ENCODE peak calls at places on chromosomes 16 and 17, in seven cellular contexts. Q is amniotic stem cell; T is effector memory CD4-positive, alpha-beta T cell; L is NCI-H1436; K is upper lobe of right lung; A is fibroblast of pulmonary artery; G is fibroblast of mammary gland. I is an unnamed sample.

GRCh38 chr16:4641876-4642275 is 17.2 kb downstream of the MGRN1 start:
- DNase-seq in K (no peak), L (no peak), Q (no peak), A (no peak), T (no peak), G (no peak), I (no peak)

GRCh38 chr17:27559506-27559931 is 71.5 kb upstream of the LGALS9 start:
- DNase-seq in G (peak), A (peak), T (no peak), Q (no peak), L (no peak), K (no peak), I (peak)

GRCh38 chr17:58986005-58986404 is 120.7 kb downstream of the TRIM37 start:
- DNase-seq in G (no peak), K (no peak), T (no peak), Q (no peak), L (no peak), A (peak), I (no peak)

GRCh38 chr16:23705517-23705902 is 7.5 kb downstream of the ERN2 start:
- DNase-seq in K (no peak), G (no peak), A (no peak), T (no peak), L (no peak), Q (no peak), I (no peak)

GRCh38 chr16:25033852-25034251 is 18.7 kb upstream of the ARHGAP17 start:
- DNase-seq in K (no peak), G (peak), T (no peak), Q (no peak), A (peak), L (no peak), I (peak)

GRCh38 chr17:43344700-43345099 is 54.1 kb upstream of the ARL4D start:
- DNase-seq in T (no peak), K (no peak), G (no peak), A (no peak), Q (no peak), L (no peak), I (no peak)

GRCh38 chr17:41464682-41465081 is 2.5 kb downstream of the KRT32 start:
- DNase-seq in T (no peak), K (no peak), Q (peak), A (peak), G (peak), L (no peak), I (peak)

GRCh38 chr16:19874816-19875546 is 9.7 kb downstream of the GPRC5B start:
- DNase-seq in A (no peak), L (no peak), G (no peak), T (no peak), Q (no peak), K (no peak), I (no peak)

GRCh38 chr17:33328129-33328528 is 35.0 kb upstream of the ASIC2 start:
- DNase-seq in K (no peak), G (peak), Q (no peak), T (no peak), L (no peak), A (peak), I (peak)

GRCh38 chr16:31083081-31083480 is 5.7 kb downstream of the PRSS53 start:
- DNase-seq in A (no peak), K (no peak), T (no peak), Q (no peak), L (no peak), G (no peak), I (no peak)

GRCh38 chr16:55222436-55222835 is 101.6 kb upstream of the IRX6 start:
- DNase-seq in K (no peak), G (no peak), Q (no peak), L (no peak), T (no peak), A (no peak), I (no peak)

GRCh38 chr17:76384987-76385891 is 830 bp downstream of the SPHK1 start:
- DNase-seq in K (peak), T (peak), A (peak), G (peak), L (no peak), Q (peak), I (peak)

GRCh38 chr16:88103011-88103410 is 151.8 kb downstream of the BANP start:
- DNase-seq in K (no peak), G (no peak), T (no peak), A (no peak), Q (no peak), L (no peak), I (no peak)

GRCh38 chr17:16302856-16303255 is 50.4 kb downstream of the CENPV start:
- DNase-seq in A (no peak), K (no peak), L (no peak), Q (no peak), G (no peak), T (no peak), I (no peak)

GRCh38 chr17:12055889-12056288 is 35.2 kb downstream of the MAP2K4 start:
- DNase-seq in G (no peak), L (no peak), Q (no peak), K (no peak), T (no peak), A (no peak), I (no peak)

GRCh38 chr17:67385122-67385988 is 8.3 kb downstream of the PITPNC1 start:
- DNase-seq in Q (no peak), T (no peak), A (no peak), L (no peak), G (no peak), K (no peak), I (no peak)

GRCh38 chr17:82845163-82845807 is 5.5 kb upstream of the ZNF750 start:
- DNase-seq in T (no peak), L (no peak), K (no peak), G (no peak), Q (no peak), A (no peak), I (no peak)

GRCh38 chr16:3187798-3188674 is at the start of gene OR1F1:
- DNase-seq in K (no peak), A (peak), T (peak), Q (peak), L (peak), G (peak), I (peak)

GRCh38 chr16:3036726-3037315 is at the start of gene BICDL2:
- DNase-seq in T (no peak), L (no peak), Q (no peak), K (peak), A (no peak), G (no peak), I (no peak)

GRCh38 chr17:76246080-76247066 is 6.1 kb upstream of the RNF157 start:
- DNase-seq in Q (no peak), T (no peak), K (no peak), L (no peak), A (no peak), G (peak), I (no peak)

GRCh38 chr17:79325707-79326106 is 251.1 kb downstream of the ENGASE start:
- DNase-seq in L (no peak), A (peak), K (no peak), T (no peak), G (no peak), Q (no peak), I (peak)

GRCh38 chr17:17416400-17417360 is 60.1 kb upstream of the MED9 start:
- DNase-seq in T (no peak), Q (no peak), A (peak), K (peak), L (peak), G (peak), I (peak)

GRCh38 chr16:77359065-77359502 is 75.8 kb downstream of the ADAMTS18 start:
- DNase-seq in L (no peak), G (peak), A (peak), T (no peak), K (no peak), Q (no peak), I (peak)

GRCh38 chr16:87252269-87252970 is 64.8 kb downstream of the C16orf95 start:
- DNase-seq in T (no peak), L (no peak), A (no peak), K (peak), Q (no peak), G (no peak), I (peak)

GRCh38 chr16:58814348-58814801 is 80.3 kb upstream of the GOT2 start:
- DNase-seq in A (peak), G (peak), L (peak), T (peak), Q (peak), K (peak), I (peak)

GRCh38 chr16:81567987-81568748 is 123.6 kb downstream of the CMIP start:
- DNase-seq in A (peak), Q (peak), L (no peak), T (no peak), G (peak), K (no peak), I (peak)

GRCh38 chr17:81184596-81184995 is 18.6 kb upstream of the AATK start:
- DNase-seq in K (no peak), A (no peak), Q (no peak), L (no peak), G (no peak), T (no peak), I (no peak)

GRCh38 chr17:31385428-31386285 is 5.8 kb upstream of the RAB11FIP4 start:
- DNase-seq in T (no peak), A (peak), L (no peak), G (peak), Q (no peak), K (no peak), I (peak)

GRCh38 chr17:73267648-73268537 is 6.2 kb upstream of the CPSF4L start:
- DNase-seq in Q (no peak), A (no peak), K (no peak), L (no peak), G (no peak), T (no peak), I (no peak)

GRCh38 chr17:28657756-28658155 is 4.0 kb downstream of the SDF2 start:
- DNase-seq in T (no peak), G (peak), L (no peak), Q (no peak), A (no peak), K (no peak), I (peak)

GRCh38 chr17:28706471-28707338 is 5.0 kb downstream of the PROCA1 start:
- DNase-seq in K (no peak), A (no peak), Q (no peak), G (no peak), T (no peak), L (no peak), I (no peak)

GRCh38 chr16:70689970-70690905 is 4.4 kb upstream of the MTSS2 start:
- DNase-seq in K (no peak), G (no peak), L (no peak), T (no peak), Q (no peak), A (no peak), I (no peak)

GRCh38 chr16:55487048-55487803 is 8.2 kb downstream of the MMP2 start:
- DNase-seq in T (no peak), Q (peak), L (no peak), K (no peak), A (peak), G (peak), I (peak)

GRCh38 chr16:54284931-54285413 is 1.6 kb downstream of the IRX3 start:
- DNase-seq in G (peak), L (no peak), K (peak), Q (no peak), T (no peak), A (no peak), I (no peak)